ENCODE peak calls at places on chromosomes 7 and 10, in nine cellular contexts. A is pancreas; L is naive thymus-derived CD4-positive, alpha-beta T cell; P is stomach; G is uterus; R is cardiac fibroblast; T is HFF-Myc; N is AG09309; H is sigmoid colon. W is an unnamed sample.

GRCh38 chr10:101897633-101898032 is 54.0 kb upstream of the KCNIP2 start:
- DNase-seq in P (peak), G (no peak), H (no peak), N (no peak), A (no peak), R (peak), L (no peak), T (no peak), W (peak)

GRCh38 chr7:36117201-36117840 is 35.7 kb upstream of the EEPD1 start:
- DNase-seq in G (no peak), H (no peak), P (no peak), A (no peak), L (no peak), N (no peak), R (peak), T (no peak), W (no peak)

GRCh38 chr7:130899638-130900401 is 165.8 kb upstream of the KLF14 start:
- DNase-seq in G (no peak), P (peak), N (no peak), R (no peak), L (no peak), H (no peak), T (no peak), A (no peak), W (no peak)

GRCh38 chr10:17348111-17349008 is 106.0 kb downstream of the ST8SIA6 start:
- DNase-seq in N (peak), R (peak), P (no peak), L (no peak), T (peak), A (peak), H (peak), G (peak), W (peak)

GRCh38 chr7:95104739-95105138 is 197.3 kb downstream of the PPP1R9A start:
- DNase-seq in T (no peak), H (no peak), A (no peak), R (peak), G (no peak), N (no peak), P (no peak), L (no peak), W (peak)

GRCh38 chr7:82404094-82404493 is 39.5 kb downstream of the CACNA2D1 start:
- DNase-seq in L (no peak), A (no peak), N (no peak), H (no peak), G (no peak), T (no peak), P (no peak), R (no peak), W (no peak)

GRCh38 chr7:3259711-3260424 is 41.2 kb upstream of the SDK1 start:
- DNase-seq in T (no peak), N (no peak), L (no peak), H (no peak), P (no peak), R (peak), G (peak), A (no peak), W (peak)

GRCh38 chr10:85862771-85863170 is 503.8 kb downstream of the GRID1 start:
- DNase-seq in A (no peak), N (no peak), T (no peak), P (no peak), L (no peak), R (no peak), G (no peak), H (no peak), W (no peak)

GRCh38 chr10:86263209-86263608 is 103.4 kb downstream of the GRID1 start:
- DNase-seq in H (peak), A (peak), N (no peak), G (no peak), R (no peak), L (no peak), P (peak), T (no peak), W (no peak)

GRCh38 chr10:113087082-113088029 is 137.3 kb downstream of the TCF7L2 start:
- DNase-seq in T (peak), P (peak), L (no peak), G (peak), R (peak), H (peak), A (no peak), N (peak), W (peak)

GRCh38 chr10:29773675-29774091 is 138.9 kb upstream of the SVIL start:
- DNase-seq in R (no peak), N (no peak), T (no peak), G (no peak), L (no peak), H (no peak), A (no peak), P (no peak), W (no peak)

GRCh38 chr10:4280481-4281206 is 495.6 kb upstream of the KLF6 start:
- DNase-seq in R (peak), A (no peak), T (peak), L (no peak), G (no peak), H (no peak), N (no peak), P (no peak), W (no peak)

GRCh38 chr10:114397651-114398145 is 6.6 kb downstream of the AFAP1L2 start:
- DNase-seq in A (no peak), R (no peak), T (no peak), L (no peak), H (peak), N (no peak), P (no peak), G (no peak), W (peak)
- H3K4me3 ChIP-seq in A (no peak), R (no peak), T (no peak), L (no peak), H (peak), N (no peak), P (peak), G (peak), W (no peak)

DNA sequence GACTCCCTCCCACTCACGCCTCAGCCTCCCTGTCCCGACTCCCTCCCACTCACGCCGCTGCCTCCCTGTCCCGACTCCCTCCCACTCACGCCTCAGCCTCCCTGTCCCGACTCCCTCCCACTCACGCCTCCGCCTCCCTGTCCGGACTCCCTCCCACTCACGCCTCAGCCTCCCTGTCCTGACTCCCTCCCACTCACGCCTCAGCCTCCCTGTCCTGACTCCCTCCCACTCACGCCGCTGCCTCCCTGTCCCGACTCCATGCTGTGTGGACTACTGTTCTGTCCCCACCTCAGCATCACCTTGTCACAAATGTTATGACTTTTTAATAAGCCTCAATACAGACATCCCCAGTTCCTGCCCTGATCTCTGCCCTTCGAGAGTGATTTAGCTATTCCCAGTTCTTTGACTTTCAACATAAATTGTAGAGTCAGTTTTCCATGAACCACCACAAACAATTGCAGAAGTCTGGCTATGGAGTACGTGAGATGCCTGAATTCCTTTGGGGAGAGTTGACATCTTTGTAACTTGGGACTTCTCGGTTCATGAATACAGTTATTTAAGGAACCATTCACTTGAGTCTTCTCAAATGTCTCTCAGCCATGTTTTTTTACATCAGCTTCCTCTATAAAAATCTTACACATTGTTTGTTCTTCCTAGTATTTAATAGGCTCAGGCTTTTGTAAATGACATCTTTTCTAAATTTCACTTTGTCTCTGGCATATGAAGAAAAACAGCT is 71.9 kb downstream of the FOXL3 start:
- DNase-seq in H (no peak), L (no peak), G (no peak), N (no peak), T (no peak), P (no peak), R (no peak), A (peak), W (no peak)
- H3K4me3 ChIP-seq in H (no peak), L (peak), G (no peak), N (no peak), T (no peak), P (peak), R (peak), A (no peak), W (no peak)

GRCh38 chr10:8403711-8404371 is 349.4 kb downstream of the GATA3 start:
- DNase-seq in P (no peak), L (no peak), G (no peak), R (no peak), A (no peak), H (no peak), T (no peak), N (no peak), W (no peak)
- H3K4me3 ChIP-seq in P (no peak), L (peak), G (no peak), R (no peak), A (no peak), H (no peak), T (no peak), N (no peak), W (no peak)

GRCh38 chr7:120991133-120991532 is 2.6 kb downstream of the CPED1 start:
- DNase-seq in N (no peak), P (no peak), H (no peak), L (no peak), A (no peak), T (no peak), R (no peak), G (no peak), W (no peak)

GRCh38 chr7:120991570-120991969 is 3.1 kb downstream of the CPED1 start:
- DNase-seq in P (no peak), L (no peak), A (no peak), R (peak), G (no peak), T (no peak), N (no peak), H (no peak), W (no peak)

GRCh38 chr7:120993575-120994191 is 5.2 kb downstream of the CPED1 start:
- DNase-seq in R (peak), H (no peak), G (no peak), P (no peak), N (peak), L (no peak), T (no peak), A (no peak), W (no peak)

GRCh38 chr7:120993011-120993574 is 4.6 kb downstream of the CPED1 start:
- DNase-seq in A (no peak), L (no peak), T (no peak), P (no peak), G (no peak), R (no peak), N (no peak), H (no peak), W (no peak)

DNA sequence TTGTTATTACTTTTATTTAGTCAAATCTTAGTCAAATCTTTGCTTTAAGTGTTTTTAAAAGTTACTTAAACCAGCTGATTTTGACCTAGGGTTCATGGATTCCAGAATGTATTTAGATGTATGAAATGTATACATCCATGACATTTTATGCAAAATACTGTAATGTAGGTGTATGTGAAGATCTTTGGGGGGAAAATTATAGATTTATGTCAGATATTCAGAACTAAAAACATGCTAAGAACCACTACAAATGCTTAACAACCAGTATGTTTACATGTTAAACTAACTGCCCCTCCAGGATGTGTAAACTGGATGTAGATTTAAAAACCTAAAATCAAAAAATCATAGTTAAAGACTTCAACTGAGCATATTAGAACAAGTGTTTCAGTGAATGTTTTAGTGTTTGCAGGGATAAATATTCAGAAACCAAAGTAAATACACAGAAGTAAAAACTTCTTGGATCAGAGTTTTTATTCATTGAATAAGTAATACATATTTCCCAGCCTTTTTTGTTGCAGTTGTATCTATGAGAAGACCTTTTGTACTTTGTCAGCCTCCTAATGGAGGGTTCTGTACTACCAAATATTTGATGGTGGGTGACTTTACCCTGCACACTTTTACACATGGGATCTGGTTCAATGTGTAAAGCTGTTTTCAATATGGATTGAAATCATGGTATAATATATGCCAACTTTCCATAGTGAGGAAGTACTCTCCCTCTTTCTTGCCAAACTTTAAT is 3.9 kb downstream of the CPED1 start:
- DNase-seq in G (no peak), N (no peak), R (no peak), T (no peak), L (no peak), P (no peak), H (no peak), A (no peak), W (no peak)
- H3K4me3 ChIP-seq in G (peak), N (no peak), R (peak), T (peak), L (no peak), P (no peak), H (peak), A (no peak), W (peak)

GRCh38 chr10:119030421-119031250 is 1.1 kb downstream of the NANOS1 start:
- DNase-seq in L (peak), G (no peak), R (peak), H (no peak), P (peak), T (no peak), N (no peak), A (peak), W (peak)
- H3K4me3 ChIP-seq in L (peak), G (peak), R (peak), H (peak), P (peak), T (peak), N (peak), A (no peak), W (peak)

GRCh38 chr7:107932851-107933250 is 41.9 kb downstream of the DLD start:
- DNase-seq in A (no peak), T (no peak), G (no peak), N (no peak), P (no peak), R (no peak), L (no peak), H (no peak), W (no peak)

GRCh38 chr7:107933386-107934013 is 42.5 kb downstream of the DLD start:
- DNase-seq in R (no peak), N (no peak), H (no peak), P (no peak), G (no peak), T (no peak), A (no peak), L (no peak), W (no peak)

GRCh38 chr7:107934991-107935770 is 44.2 kb downstream of the DLD start:
- DNase-seq in G (no peak), R (peak), A (no peak), H (no peak), T (no peak), N (peak), P (no peak), L (no peak), W (peak)

GRCh38 chr7:107936312-107936711 is 45.3 kb downstream of the DLD start:
- DNase-seq in R (no peak), L (no peak), P (no peak), H (no peak), N (no peak), A (no peak), G (no peak), T (no peak), W (no peak)

GRCh38 chr7:107931740-107932515 is 40.9 kb downstream of the DLD start:
- DNase-seq in G (no peak), T (no peak), L (no peak), N (no peak), P (no peak), A (no peak), H (no peak), R (no peak), W (no peak)
- H3K4me3 ChIP-seq in G (no peak), T (no peak), L (no peak), N (no peak), P (no peak), A (no peak), H (no peak), R (no peak), W (no peak)

GRCh38 chr7:73683916-73684693 is 708 bp downstream of the BUD23 start:
- DNase-seq in R (no peak), G (no peak), A (no peak), H (no peak), T (no peak), P (no peak), L (no peak), N (no peak), W (no peak)
- H3K4me3 ChIP-seq in R (peak), G (peak), A (peak), H (peak), T (peak), P (peak), L (peak), N (peak), W (peak)

W was measured in brain microvascular endothelial cell.